ENCODE peak calls at places on chromosomes 4 and X, in four cellular contexts. A is H1, G is HepG2, P is K562. Q is an unnamed sample.

GRCh38 chrX:107674480-107675364 is 46.4 kb downstream of the PRPS1 start:
- DNase-seq in A (no peak), G (no peak), P (peak; percentile 35), Q (no peak)

GRCh38 chr4:46594658-46595057 is 204.7 kb upstream of the GABRA2 start:
- DNase-seq in A (no peak), G (no peak), P (no peak), Q (no peak)

GRCh38 chr4:117324851-117325491 is 239.6 kb upstream of the TRAM1L1 start:
- DNase-seq in A (no peak), G (no peak), P (no peak), Q (no peak)

GRCh38 chrX:103220511-103221406 is 5.9 kb downstream of the BEX4 start:
- DNase-seq in A (no peak), G (no peak), P (no peak), Q (no peak)

GRCh38 chr4:73868206-73869129 is 725 bp upstream of the CXCL1 start:
- DNase-seq in A (no peak), G (no peak), P (no peak), Q (peak; percentile 27)

GRCh38 chrX:71911023-71911730 is 532 bp downstream of the NHSL2 start:
- DNase-seq in A (no peak), G (no peak), P (no peak), Q (peak; percentile 42)

GRCh38 chr4:76035146-76035545 is 724 bp downstream of the CXCL11 start:
- DNase-seq in A (no peak), G (no peak), P (no peak), Q (no peak)

GRCh38 chr4:161003418-161004057 is 1160.3 kb downstream of the FSTL5 start:
- DNase-seq in A (no peak), G (no peak), P (no peak), Q (no peak)

GRCh38 chrX:1581132-1581531 is 10.3 kb upstream of the AKAP17A start:
- DNase-seq in A (peak; percentile 33), G (peak; percentile 52), P (peak; percentile 69), Q (peak; percentile 71)

GRCh38 chrX:155864655-155865054 is 16.5 kb upstream of the VAMP7 start:
- DNase-seq in A (no peak), G (peak; percentile 6), P (no peak), Q (no peak)

GRCh38 chrX:826026-826425 is 195.4 kb downstream of the SHOX start:
- DNase-seq in A (no peak), G (no peak), P (no peak), Q (no peak)

GRCh38 chr4:133683967-133684366 is 517.6 kb downstream of the PABPC4L start:
- DNase-seq in A (no peak), G (no peak), P (no peak), Q (no peak)

GRCh38 chrX:102154900-102155805 is 624 bp downstream of the BEX5 start:
- DNase-seq in A (no peak), G (no peak), P (no peak), Q (no peak)

GRCh38 chrX:103722505-103722904 is 11.8 kb downstream of the TMEM31 start:
- DNase-seq in A (no peak), G (no peak), P (no peak), Q (no peak)

GRCh38 chr4:54545663-54546424 is 111.9 kb upstream of the KIT start:
- DNase-seq in A (no peak), G (no peak), P (no peak), Q (no peak)

GRCh38 chr4:54548831-54549460 is 108.8 kb upstream of the KIT start:
- DNase-seq in A (no peak), G (no peak), P (no peak), Q (no peak)

GRCh38 chr4:54550415-54551171 is 107.2 kb upstream of the KIT start:
- DNase-seq in A (no peak), G (no peak), P (no peak), Q (no peak)

GRCh38 chr4:54548098-54548620 is 109.6 kb upstream of the KIT start:
- DNase-seq in A (no peak), G (no peak), P (no peak), Q (no peak)

DNA sequence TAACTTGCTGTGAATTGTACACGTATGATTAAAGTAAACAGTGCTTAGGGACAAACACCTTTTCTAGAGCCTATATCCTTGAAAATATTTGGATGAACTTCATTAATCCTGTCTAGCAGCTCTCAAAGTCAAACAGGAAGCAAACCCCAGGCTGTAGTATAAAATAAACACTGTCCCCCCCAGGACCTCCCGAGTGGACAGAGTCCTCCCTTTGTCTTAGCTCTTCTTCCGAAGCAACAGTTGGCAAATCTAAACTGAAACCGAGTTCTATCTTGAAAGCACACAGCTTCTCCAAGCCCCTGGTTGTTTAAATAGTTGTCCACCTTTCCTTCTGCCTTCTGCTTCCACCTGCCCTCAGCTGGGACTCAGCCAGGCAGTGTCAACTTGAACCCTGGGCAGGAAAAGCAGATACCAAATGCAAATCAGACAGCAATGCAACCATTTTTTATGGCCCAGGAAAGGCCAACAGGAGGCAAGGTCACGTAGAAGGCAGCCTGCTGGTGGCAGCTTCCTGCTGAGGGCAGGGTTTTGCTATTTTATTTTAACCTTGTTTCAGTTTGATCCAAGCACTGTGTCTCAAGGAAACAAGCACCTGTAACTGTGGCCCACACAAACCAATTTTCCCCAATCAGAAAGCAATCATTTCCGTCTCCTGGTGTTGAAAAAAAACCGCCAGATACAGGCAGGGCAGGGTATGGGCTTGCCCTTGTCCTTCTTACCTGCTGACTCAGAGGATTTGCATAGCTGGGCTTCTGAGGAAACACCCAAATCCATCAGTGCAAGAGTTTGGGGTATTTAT is 110.3 kb upstream of the KIT start:
- DNase-seq in A (no peak), G (no peak), P (no peak), Q (no peak)
- TF ChIP-seq PHF8 in A (no peak), G (no peak), P (no peak), Q (no peak)

GRCh38 chr4:1465173-1466033 is 59.2 kb upstream of the NKX1-1 start:
- DNase-seq in A (no peak), G (no peak), P (no peak), Q (no peak)
- TF ChIP-seq KDM1A in A (no peak), G (no peak), P (no peak), Q (no peak)

DNA sequence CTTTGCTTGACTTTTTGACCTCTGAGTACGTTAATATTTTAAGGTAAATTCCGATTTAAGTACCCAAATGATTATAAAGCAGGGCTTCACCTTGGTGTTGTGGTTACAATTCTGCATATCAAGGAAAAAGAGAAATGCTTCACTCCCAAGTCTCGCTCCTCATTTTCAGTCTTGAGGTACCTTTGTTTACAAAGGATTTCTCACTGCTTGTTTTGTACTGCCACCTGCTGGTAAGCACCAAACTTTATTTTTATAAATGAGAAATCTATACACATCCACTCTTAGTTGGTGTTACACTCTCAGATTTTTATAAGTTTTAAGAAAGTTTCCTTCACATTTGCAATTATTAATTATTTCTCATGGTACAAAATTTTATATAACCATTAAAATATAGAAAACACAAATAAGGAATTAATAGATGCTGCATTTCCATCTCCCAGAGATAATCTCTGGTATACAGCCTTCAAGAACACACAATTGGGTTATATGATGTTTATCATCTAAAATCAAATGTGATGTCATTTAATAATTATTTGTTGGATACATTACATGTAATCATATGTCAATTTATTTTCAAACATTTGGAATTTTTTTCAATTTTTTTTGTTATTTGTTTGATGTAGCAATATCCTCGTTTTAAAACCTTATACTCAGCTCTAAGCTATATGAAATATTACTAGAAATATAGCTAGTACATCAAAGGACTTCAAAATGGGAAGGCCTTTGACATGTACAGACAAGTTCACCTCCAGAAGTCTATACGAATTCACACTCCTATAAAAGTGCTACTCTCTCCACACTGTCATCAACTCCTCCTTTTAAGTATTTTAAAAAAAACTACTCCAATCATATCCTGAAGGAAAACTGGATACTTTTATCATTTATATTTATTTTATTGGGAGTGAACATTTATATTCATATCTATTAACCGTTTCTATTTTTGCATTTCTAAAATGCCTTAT is 179.9 kb downstream of the KCNIP4 start:
- DNase-seq in A (no peak), G (peak; percentile 28), P (peak; percentile 16), Q (no peak)
- TF ChIP-seq RNF2 in A (no peak), G (no peak), P (no peak), Q (no peak)

DNA sequence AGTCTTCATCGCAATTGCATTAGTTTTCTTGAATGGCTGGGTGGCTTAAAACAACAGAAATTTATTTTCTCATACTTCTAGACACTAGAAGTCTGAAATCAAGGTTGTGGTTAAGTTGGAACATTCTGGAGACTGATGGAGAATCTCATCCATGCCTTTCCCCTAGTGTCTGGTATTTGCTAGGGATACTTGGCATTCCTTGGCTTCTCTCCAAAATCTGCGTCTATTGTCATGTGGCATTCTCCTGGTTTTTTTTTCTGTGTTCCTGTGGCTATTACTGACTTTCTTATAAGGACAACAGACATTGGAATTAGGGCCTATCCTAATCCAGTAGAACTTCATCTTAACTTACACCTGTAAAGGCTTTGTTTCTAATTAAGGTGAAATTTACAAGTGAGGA is 272.8 kb upstream of the EPHA5 start:
- DNase-seq in A (peak; percentile 44), G (peak; percentile 63), P (no peak), Q (peak; percentile 2)
- TF ChIP-seq PHF8 in A (no peak), G (no peak), P (no peak), Q (no peak)

Q was measured in A549.